ENCODE peak calls at places on chromosome 14, in five cellular contexts. One of them, this sample, is unnamed. For H3K4me1, the result is how much of the 10 kb centered on the place peaks cover.

GRCh38 chr14:104753528-104754212 is 723 bp downstream of the SIVA1 start:
- DNase-seq in A549: no peak
- DNase-seq in K562: no peak
- DNase-seq in HepG2: no peak
- DNase-seq in H1: no peak
- DNase-seq in this sample: peak

GRCh38 chr14:36818794-36819384 is 157.2 kb downstream of the PAX9 start:
- DNase-seq in A549: no peak
- DNase-seq in K562: peak
- DNase-seq in HepG2: no peak
- DNase-seq in H1: no peak
- DNase-seq in this sample: no peak

GRCh38 chr14:53347046-53347445 is 193.9 kb upstream of the DDHD1 start:
- DNase-seq in A549: no peak
- DNase-seq in K562: no peak
- DNase-seq in HepG2: no peak
- DNase-seq in H1: no peak
- DNase-seq in this sample: no peak

GRCh38 chr14:50954811-50955372 is 10.6 kb upstream of the PYGL start:
- DNase-seq in A549: peak
- DNase-seq in K562: peak
- DNase-seq in HepG2: peak
- DNase-seq in H1: no peak
- DNase-seq in this sample: peak

GRCh38 chr14:93903342-93904184 is 23.6 kb upstream of the FAM181A start:
- DNase-seq in A549: peak
- DNase-seq in K562: peak
- DNase-seq in HepG2: peak
- DNase-seq in H1: no peak
- DNase-seq in this sample: no peak

GRCh38 chr14:90839889-90840266 is 23.6 kb upstream of the TTC7B start:
- DNase-seq in A549: no peak
- DNase-seq in K562: no peak
- DNase-seq in HepG2: no peak
- DNase-seq in H1: no peak
- DNase-seq in this sample: no peak

GRCh38 chr14:72643317-72643801 is 250.5 kb downstream of the DPF3 start:
- DNase-seq in A549: peak
- DNase-seq in K562: no peak
- DNase-seq in HepG2: no peak
- DNase-seq in H1: peak
- DNase-seq in this sample: peak

GRCh38 chr14:23119362-23120327 is 590 bp upstream of the CEBPE start:
- DNase-seq in A549: no peak
- DNase-seq in K562: no peak
- DNase-seq in HepG2: no peak
- DNase-seq in H1: no peak
- DNase-seq in this sample: no peak

GRCh38 chr14:63523735-63524408 is 19.3 kb downstream of the PPP2R5E start:
- DNase-seq in A549: no peak
- DNase-seq in K562: no peak
- DNase-seq in HepG2: no peak
- DNase-seq in H1: no peak
- DNase-seq in this sample: no peak

GRCh38 chr14:47302121-47302520 is 373.3 kb downstream of the MDGA2 start:
- DNase-seq in A549: no peak
- DNase-seq in K562: no peak
- DNase-seq in HepG2: no peak
- DNase-seq in H1: no peak
- DNase-seq in this sample: no peak

GRCh38 chr14:47300801-47301200 is 374.6 kb downstream of the MDGA2 start:
- DNase-seq in A549: no peak
- DNase-seq in K562: no peak
- DNase-seq in HepG2: no peak
- DNase-seq in H1: no peak
- DNase-seq in this sample: no peak

GRCh38 chr14:47297374-47297773 is 378.0 kb downstream of the MDGA2 start:
- DNase-seq in A549: no peak
- DNase-seq in K562: no peak
- DNase-seq in HepG2: no peak
- DNase-seq in H1: no peak
- DNase-seq in this sample: no peak
- TF ChIP-seq JUN in A549: no peak
- TF ChIP-seq JUN in K562: no peak
- TF ChIP-seq JUN in HepG2: no peak
- TF ChIP-seq JUN in H1: no peak
- TF ChIP-seq JUN in this sample: no peak

GRCh38 chr14:54697806-54698205 is 130.9 kb downstream of the SAMD4A start:
- DNase-seq in A549: no peak
- DNase-seq in K562: no peak
- DNase-seq in HepG2: no peak
- DNase-seq in H1: no peak
- DNase-seq in this sample: no peak
- H3K4me1 ChIP-seq in A549: under half
- H3K4me1 ChIP-seq in K562: under half
- H3K4me1 ChIP-seq in HepG2: under half
- H3K4me1 ChIP-seq in H1: under half
- H3K4me1 ChIP-seq in this sample: under half

DNA sequence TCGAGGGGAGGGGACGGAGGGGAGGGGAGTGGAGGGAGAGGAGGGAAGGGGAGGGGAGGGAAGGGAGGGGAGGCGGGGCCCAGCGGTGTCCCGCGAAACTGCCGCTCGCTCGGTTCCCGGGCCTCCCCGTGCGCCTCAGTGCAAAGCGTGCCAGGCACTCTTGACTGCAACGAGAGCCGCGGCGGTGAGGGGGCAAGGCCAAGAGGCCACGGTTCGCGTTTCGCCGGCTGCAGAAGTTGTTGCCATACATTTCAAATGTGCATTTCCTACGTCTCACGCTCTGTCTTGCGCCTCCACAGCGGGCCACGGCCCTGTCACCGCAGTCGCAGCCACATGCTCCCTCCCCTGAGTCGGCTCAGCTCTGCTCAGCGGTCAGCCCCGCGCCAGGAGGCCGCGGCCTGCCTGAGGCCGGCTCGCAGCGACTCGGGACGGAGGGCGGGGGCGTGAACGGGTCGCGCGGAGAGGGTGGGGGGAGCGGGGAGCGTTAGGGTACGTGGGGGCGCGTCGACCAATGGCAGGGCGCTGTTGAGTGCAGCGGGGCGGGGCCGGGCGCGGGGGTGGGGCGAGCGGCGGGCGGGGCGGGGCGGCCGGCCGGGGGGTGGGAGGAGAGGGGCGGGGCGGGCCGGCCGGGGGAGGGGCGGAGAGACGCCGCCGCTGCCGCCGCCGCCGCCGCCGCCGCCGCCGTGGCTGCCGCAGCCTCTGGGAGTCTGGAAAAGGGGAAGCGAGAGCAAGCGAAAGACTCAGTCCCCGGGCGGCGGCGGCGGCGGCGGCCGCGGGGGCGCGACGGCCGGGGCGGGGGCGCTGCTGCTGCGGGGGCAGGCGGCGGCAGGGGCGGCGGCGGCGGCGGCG is at the start of gene PPP2R5C:
- DNase-seq in A549: peak
- DNase-seq in K562: peak
- DNase-seq in HepG2: peak
- DNase-seq in H1: peak
- DNase-seq in this sample: peak
- TF ChIP-seq MAX in A549: peak
- TF ChIP-seq MAX in K562: peak
- TF ChIP-seq MAX in HepG2: peak
- TF ChIP-seq MAX in H1: peak
- TF ChIP-seq MAX in this sample: no peak

DNA sequence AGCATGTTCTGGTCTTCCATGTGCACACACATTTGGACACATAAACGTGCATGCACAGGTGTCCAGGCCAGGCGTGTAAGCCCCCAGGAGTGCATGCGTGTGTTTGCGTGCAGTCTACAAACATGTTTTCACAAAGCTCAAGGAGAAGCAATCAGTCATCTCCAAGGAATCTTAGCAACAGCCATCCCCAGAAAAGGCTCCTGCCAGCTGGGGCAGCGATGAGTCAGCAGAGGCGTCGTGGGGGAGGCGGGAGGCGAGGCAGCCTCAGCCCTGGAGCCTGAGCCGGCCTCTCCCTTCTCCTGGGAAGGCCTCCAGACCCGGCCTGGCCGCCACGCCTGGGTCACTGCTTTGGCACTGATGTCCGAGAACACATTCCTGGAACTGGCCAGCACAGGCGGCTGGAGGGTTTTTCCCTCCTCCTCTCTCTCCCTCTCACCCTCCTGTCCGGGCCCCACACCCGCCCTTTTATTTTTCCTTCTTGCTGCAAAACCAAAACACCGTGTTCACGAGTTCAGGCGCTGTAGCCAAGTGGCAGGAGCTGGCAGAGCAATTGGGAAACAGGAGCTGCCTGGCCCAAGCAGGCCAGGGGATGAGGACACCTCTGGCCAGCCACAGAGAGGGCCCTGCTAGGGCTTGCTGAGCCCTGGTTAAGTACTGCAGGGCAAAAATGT is 92.7 kb downstream of the LRRC74A start:
- DNase-seq in A549: peak
- DNase-seq in K562: peak
- DNase-seq in HepG2: peak
- DNase-seq in H1: no peak
- DNase-seq in this sample: peak
- TF ChIP-seq JUN in A549: peak
- TF ChIP-seq JUN in K562: no peak
- TF ChIP-seq JUN in HepG2: no peak
- TF ChIP-seq JUN in H1: no peak
- TF ChIP-seq JUN in this sample: peak

DNA sequence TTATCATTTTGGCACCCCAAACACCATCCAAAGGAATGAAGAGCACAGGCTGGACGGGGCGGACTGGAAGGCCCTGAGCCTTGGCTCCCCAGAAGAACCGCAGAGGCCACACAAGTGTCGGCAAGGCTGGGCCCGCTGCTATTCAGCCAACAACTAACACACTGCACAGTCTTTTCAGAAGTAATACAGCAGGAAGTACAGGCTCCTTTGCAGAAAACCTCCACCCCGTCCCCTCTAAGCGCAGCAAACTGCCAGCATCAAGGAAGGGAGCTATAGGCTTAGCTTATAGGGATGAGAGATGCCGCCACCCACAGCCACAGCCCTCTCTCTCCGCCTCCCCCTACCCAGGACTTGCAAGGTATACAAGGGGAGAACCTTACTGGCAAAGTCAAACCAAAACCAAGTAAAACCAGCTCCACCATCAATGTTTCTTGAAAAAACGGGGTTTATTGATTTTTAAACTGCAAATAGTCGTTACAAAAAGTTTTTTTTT is 5.6 kb downstream of the ZFP36L1 start:
- DNase-seq in A549: peak
- DNase-seq in K562: no peak
- DNase-seq in HepG2: no peak
- DNase-seq in H1: no peak
- DNase-seq in this sample: peak
- H3K4me1 ChIP-seq in A549: half or more
- H3K4me1 ChIP-seq in K562: under half
- H3K4me1 ChIP-seq in HepG2: half or more
- H3K4me1 ChIP-seq in H1: under half
- H3K4me1 ChIP-seq in this sample: under half

DNA sequence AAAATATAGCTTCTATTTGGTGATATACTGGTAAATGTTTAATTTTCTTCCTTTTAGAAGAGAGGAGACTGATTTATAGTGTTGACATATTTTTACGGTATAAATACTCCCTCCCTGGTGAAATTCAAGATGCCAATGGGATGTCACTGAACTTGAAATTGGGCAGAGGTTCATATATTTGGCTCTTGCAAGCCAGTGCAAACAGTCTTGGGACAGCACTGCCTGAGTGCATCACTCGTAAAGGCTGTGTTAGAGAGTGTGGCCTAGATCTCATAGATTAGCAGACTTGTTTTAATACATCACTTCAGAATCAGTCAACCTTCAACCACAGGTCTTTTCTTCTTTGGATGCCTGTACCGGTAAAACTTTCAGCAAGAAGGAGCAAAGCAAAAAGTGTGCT is 681.0 kb downstream of the NRXN3 start:
- DNase-seq in A549: no peak
- DNase-seq in K562: no peak
- DNase-seq in HepG2: no peak
- DNase-seq in H1: no peak
- DNase-seq in this sample: no peak
- TF ChIP-seq MAX in A549: no peak
- TF ChIP-seq MAX in K562: no peak
- TF ChIP-seq MAX in HepG2: no peak
- TF ChIP-seq MAX in H1: no peak
- TF ChIP-seq MAX in this sample: no peak

DNA sequence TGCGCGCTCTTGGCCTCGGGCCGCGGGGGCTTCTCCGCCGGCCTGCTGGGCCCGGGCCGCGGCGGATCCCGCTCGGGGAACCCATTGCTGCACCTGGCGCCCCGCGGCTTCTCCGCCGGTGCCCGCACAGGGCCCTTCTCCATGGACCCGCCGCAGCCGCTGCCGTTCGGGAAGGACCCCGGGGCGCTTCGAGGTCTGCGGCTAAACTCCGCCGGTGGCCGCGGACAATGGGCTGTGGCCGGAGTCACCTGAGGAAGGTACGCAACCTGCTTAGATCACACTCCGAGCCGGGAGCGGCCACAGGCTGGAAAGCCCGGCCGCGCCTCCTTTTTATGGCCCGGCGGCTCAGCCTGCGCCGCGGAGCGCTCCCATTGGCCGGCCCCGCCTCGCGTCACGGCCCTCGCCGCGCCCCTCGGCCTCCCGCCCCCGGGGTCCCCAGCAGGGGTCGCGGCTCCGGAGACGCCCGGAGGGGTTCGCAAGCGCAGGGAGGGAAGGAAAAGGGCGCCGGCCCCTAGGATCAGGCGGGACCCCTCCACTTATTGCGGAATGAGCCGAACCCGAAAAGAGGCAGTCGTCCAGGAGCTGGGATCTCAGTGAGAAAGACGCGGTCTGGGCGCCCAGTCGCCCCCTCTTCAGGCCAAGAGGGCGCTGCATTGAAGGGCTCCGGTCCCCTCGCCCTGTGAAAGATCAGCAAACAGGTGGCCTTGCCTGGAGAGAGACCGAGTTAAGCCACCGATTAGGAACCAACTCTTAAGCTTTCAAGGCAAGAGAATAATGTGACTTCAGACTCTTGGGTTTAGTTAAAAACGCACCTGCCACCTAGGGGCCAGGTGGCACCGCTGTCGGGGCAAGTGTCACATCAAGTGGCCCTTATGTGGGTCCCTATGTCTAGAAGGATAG is at the start of gene GCH1:
- DNase-seq in A549: peak
- DNase-seq in K562: peak
- DNase-seq in HepG2: peak
- DNase-seq in H1: peak
- DNase-seq in this sample: peak
- TF ChIP-seq JUN in A549: no peak
- TF ChIP-seq JUN in K562: no peak
- TF ChIP-seq JUN in HepG2: no peak
- TF ChIP-seq JUN in H1: no peak
- TF ChIP-seq JUN in this sample: no peak

This sample was measured in endothelial cell of umbilical vein.